ENCODE peak calls at places on chromosomes 7 and 10, in six cellular contexts. C is cardiac fibroblast; M is stomach; P is activated CD8-positive, alpha-beta memory T cell treated with anti-CD3 and anti-CD28 coated beads for 48 hours; I is NT2/D1; U is Panc1. O is an unnamed sample.

GRCh38 chr7:27151945-27152815 is at the start of gene HOXA3:
- DNase-seq in C (no peak), M (peak), P (no peak), I (no peak), U (no peak), O (no peak)

GRCh38 chr7:116434820-116435341 is 64.7 kb upstream of the CAV2 start:
- DNase-seq in C (peak), M (no peak), P (no peak), I (no peak), U (no peak), O (no peak)

GRCh38 chr10:126468876-126469643 is 80.8 kb upstream of the ADAM12 start:
- DNase-seq in C (peak), M (no peak), P (no peak), I (no peak), U (no peak), O (no peak)

GRCh38 chr7:778968-779451 is 51.9 kb upstream of the PRKAR1B start:
- DNase-seq in C (no peak), M (no peak), P (no peak), I (no peak), U (no peak), O (no peak)

GRCh38 chr7:29610031-29610490 is 46.4 kb downstream of the PRR15 start:
- DNase-seq in C (peak), M (no peak), P (no peak), I (no peak), U (no peak), O (no peak)

GRCh38 chr7:20301311-20301939 is 29.3 kb upstream of the ITGB8 start:
- DNase-seq in C (peak), M (no peak), P (no peak), I (no peak), U (no peak), O (peak)

GRCh38 chr10:22805304-22805703 is 90.9 kb upstream of the PIP4K2A start:
- DNase-seq in C (peak), M (no peak), P (no peak), I (no peak), U (peak), O (no peak)

GRCh38 chr7:2248984-2249694 is 7.1 kb downstream of the NUDT1 start:
- DNase-seq in C (peak), M (no peak), P (no peak), I (no peak), U (no peak), O (peak)

GRCh38 chr10:23001901-23002516 is 74.2 kb downstream of the ARMC3 start:
- DNase-seq in C (no peak), M (no peak), P (no peak), I (no peak), U (no peak), O (no peak)

GRCh38 chr7:80827238-80827633 is 91.6 kb downstream of the SEMA3C start:
- DNase-seq in C (peak), M (no peak), P (no peak), I (no peak), U (no peak), O (no peak)

GRCh38 chr10:102140913-102141540 is 8.2 kb downstream of the PPRC1 start:
- DNase-seq in C (no peak), M (no peak), P (no peak), I (no peak), U (no peak), O (no peak)

GRCh38 chr7:155809947-155810606 is 2.2 kb downstream of the SHH start:
- DNase-seq in C (no peak), M (no peak), P (no peak), I (no peak), U (no peak), O (no peak)

GRCh38 chr7:23373151-23374004 is 74.2 kb downstream of the MALSU1 start:
- DNase-seq in C (no peak), M (no peak), P (no peak), I (no peak), U (no peak), O (peak)

GRCh38 chr7:81158189-81158588 is 239.3 kb upstream of the SEMA3C start:
- DNase-seq in C (no peak), M (no peak), P (no peak), I (no peak), U (no peak), O (no peak)

GRCh38 chr7:20199015-20199737 is 18.0 kb downstream of the MACC1 start:
- DNase-seq in C (peak), M (peak), P (no peak), I (no peak), U (no peak), O (peak)

GRCh38 chr7:40733111-40733510 is 598.3 kb downstream of the SUGCT start:
- DNase-seq in C (no peak), M (no peak), P (no peak), I (no peak), U (no peak), O (no peak)

GRCh38 chr10:21985541-21985940 is 18.0 kb downstream of the DNAJC1 start:
- DNase-seq in C (peak), M (no peak), P (no peak), I (no peak), U (no peak), O (peak)

GRCh38 chr10:74134240-74134820 is 16.3 kb downstream of the AP3M1 start:
- DNase-seq in C (no peak), M (no peak), P (no peak), I (no peak), U (no peak), O (no peak)

GRCh38 chr10:30028006-30028441 is 31.4 kb downstream of the JCAD start:
- DNase-seq in C (peak), M (peak), P (no peak), I (no peak), U (no peak), O (no peak)

GRCh38 chr7:122198581-122198980 is 54.5 kb upstream of the AASS start:
- DNase-seq in C (no peak), M (no peak), P (no peak), I (peak), U (no peak), O (no peak)

GRCh38 chr10:34746094-34746493 is 69.0 kb downstream of the PARD3 start:
- DNase-seq in C (no peak), M (no peak), P (no peak), I (no peak), U (no peak), O (no peak)

GRCh38 chr7:7522421-7522820 is 13.3 kb downstream of the COL28A1 start:
- DNase-seq in C (no peak), M (no peak), P (no peak), I (no peak), U (no peak), O (no peak)

GRCh38 chr10:89153086-89153485 is 54.0 kb downstream of the CH25H start:
- DNase-seq in C (no peak), M (no peak), P (no peak), I (no peak), U (no peak), O (no peak)

GRCh38 chr10:31929260-31929985 is 792 bp upstream of the ARHGAP12 start:
- DNase-seq in C (peak), M (peak), P (no peak), I (no peak), U (no peak), O (no peak)

GRCh38 chr10:35711615-35712411 is 69.7 kb upstream of the FZD8 start:
- DNase-seq in C (no peak), M (no peak), P (no peak), I (no peak), U (no peak), O (no peak)

GRCh38 chr10:70603439-70603778 is 868 bp upstream of the PRF1 start:
- DNase-seq in C (no peak), M (no peak), P (peak), I (no peak), U (no peak), O (peak)

GRCh38 chr7:118094044-118094443 is 89.9 kb upstream of the LSM8 start:
- DNase-seq in C (no peak), M (no peak), P (no peak), I (no peak), U (no peak), O (no peak)

GRCh38 chr10:7890802-7891201 is 72.5 kb downstream of the TAF3 start:
- DNase-seq in C (no peak), M (no peak), P (no peak), I (no peak), U (no peak), O (no peak)

GRCh38 chr10:132848306-132848705 is 62.4 kb upstream of the NKX6-2 start:
- DNase-seq in C (no peak), M (peak), P (no peak), I (no peak), U (no peak), O (no peak)

GRCh38 chr10:42744134-42744701 is 38.4 kb upstream of the BMS1 start:
- DNase-seq in C (no peak), M (no peak), P (no peak), I (no peak), U (no peak), O (no peak)

GRCh38 chr7:6487184-6487545 is 39.4 kb upstream of the DAGLB start:
- DNase-seq in C (no peak), M (no peak), P (no peak), I (no peak), U (no peak), O (no peak)

GRCh38 chr7:137846588-137847417 is at the start of gene DGKI:
- DNase-seq in C (no peak), M (no peak), P (no peak), I (no peak), U (no peak), O (no peak)

GRCh38 chr7:50856821-50857220 is 74.1 kb upstream of the GRB10 start:
- DNase-seq in C (peak), M (peak), P (no peak), I (no peak), U (no peak), O (no peak)

GRCh38 chr10:124869941-124870340 is 68.3 kb downstream of the ABRAXAS2 start:
- DNase-seq in C (no peak), M (no peak), P (no peak), I (no peak), U (no peak), O (no peak)

GRCh38 chr10:50629495-50630122 is 5.9 kb upstream of the SGMS1 start:
- DNase-seq in C (no peak), M (no peak), P (no peak), I (peak), U (no peak), O (no peak)

GRCh38 chr10:33093362-33093761 is 135.3 kb upstream of the ITGB1 start:
- DNase-seq in C (no peak), M (no peak), P (no peak), I (no peak), U (no peak), O (peak)